ENCODE peak calls at places on chromosome 19, in four cellular contexts. P is GM12878, G is A549, J is HepG2. A is an unnamed sample.

GRCh38 chr19:17235618-17236413 is 9.8 kb downstream of the OCEL1 start:
- DNase-seq in P (no peak), G (peak; percentile 88), J (no peak), A (peak; percentile 90)

GRCh38 chr19:46919324-46919723 is 58.5 kb downstream of the ARHGAP35 start:
- DNase-seq in P (no peak), G (no peak), J (no peak), A (no peak)

GRCh38 chr19:20367811-20368294 is 197.7 kb downstream of the ZNF737 start:
- DNase-seq in P (no peak), G (no peak), J (no peak), A (no peak)

GRCh38 chr19:23409392-23410048 is 14.2 kb upstream of the ZNF91 start:
- DNase-seq in J (no peak), G (no peak), P (no peak), A (peak; percentile 32)

GRCh38 chr19:3243851-3244700 is 19.6 kb downstream of the CELF5 start:
- DNase-seq in J (peak; percentile 55), P (no peak), G (peak; percentile 49), A (no peak)

GRCh38 chr19:46621191-46622117 is 3.4 kb downstream of the PTGIR start:
- DNase-seq in G (no peak), J (no peak), P (no peak), A (peak; percentile 57)

GRCh38 chr19:7434391-7434790 is 54.4 kb downstream of the PEX11G start:
- DNase-seq in J (no peak), P (no peak), G (no peak), A (no peak)

GRCh38 chr19:48290923-48291700 is 21.2 kb downstream of the ZNF114 start:
- DNase-seq in P (no peak), J (no peak), G (peak; percentile 87), A (peak; percentile 86)

GRCh38 chr19:30340724-30341595 is 31.2 kb upstream of the ZNF536 start:
- DNase-seq in J (no peak), P (no peak), G (no peak), A (peak; percentile 58)

GRCh38 chr19:10907925-10908324 is 20.5 kb downstream of the YIPF2 start:
- DNase-seq in P (no peak), G (no peak), J (no peak), A (no peak)

GRCh38 chr19:35143231-35143715 is at the start of gene FXYD7:
- DNase-seq in J (no peak), P (no peak), G (no peak), A (peak; percentile 66)

GRCh38 chr19:47430041-47430802 is 10.9 kb upstream of the MEIS3 start:
- DNase-seq in G (no peak), P (no peak), J (no peak), A (no peak)

GRCh38 chr19:58067240-58067912 is 8.3 kb downstream of the ZNF135 start:
- DNase-seq in J (no peak), P (no peak), G (no peak), A (no peak)

GRCh38 chr19:46972301-46972700 is 47.3 kb upstream of the NPAS1 start:
- DNase-seq in J (no peak), P (no peak), G (no peak), A (no peak)

GRCh38 chr19:12840091-12841079 is 2.1 kb downstream of the MAST1 start:
- DNase-seq in G (peak; percentile 80), J (no peak), P (no peak), A (peak; percentile 90)
- TF ChIP-seq PBX3 in G (no peak), J (no peak), P (no peak), A (no peak)

GRCh38 chr19:751501-752341 is 809 bp downstream of the MISP start:
- DNase-seq in P (no peak), G (peak; percentile 90), J (peak; percentile 53), A (peak; percentile 59)
- TF ChIP-seq PBX3 in P (no peak), G (peak; percentile 31), J (no peak), A (no peak)

DNA sequence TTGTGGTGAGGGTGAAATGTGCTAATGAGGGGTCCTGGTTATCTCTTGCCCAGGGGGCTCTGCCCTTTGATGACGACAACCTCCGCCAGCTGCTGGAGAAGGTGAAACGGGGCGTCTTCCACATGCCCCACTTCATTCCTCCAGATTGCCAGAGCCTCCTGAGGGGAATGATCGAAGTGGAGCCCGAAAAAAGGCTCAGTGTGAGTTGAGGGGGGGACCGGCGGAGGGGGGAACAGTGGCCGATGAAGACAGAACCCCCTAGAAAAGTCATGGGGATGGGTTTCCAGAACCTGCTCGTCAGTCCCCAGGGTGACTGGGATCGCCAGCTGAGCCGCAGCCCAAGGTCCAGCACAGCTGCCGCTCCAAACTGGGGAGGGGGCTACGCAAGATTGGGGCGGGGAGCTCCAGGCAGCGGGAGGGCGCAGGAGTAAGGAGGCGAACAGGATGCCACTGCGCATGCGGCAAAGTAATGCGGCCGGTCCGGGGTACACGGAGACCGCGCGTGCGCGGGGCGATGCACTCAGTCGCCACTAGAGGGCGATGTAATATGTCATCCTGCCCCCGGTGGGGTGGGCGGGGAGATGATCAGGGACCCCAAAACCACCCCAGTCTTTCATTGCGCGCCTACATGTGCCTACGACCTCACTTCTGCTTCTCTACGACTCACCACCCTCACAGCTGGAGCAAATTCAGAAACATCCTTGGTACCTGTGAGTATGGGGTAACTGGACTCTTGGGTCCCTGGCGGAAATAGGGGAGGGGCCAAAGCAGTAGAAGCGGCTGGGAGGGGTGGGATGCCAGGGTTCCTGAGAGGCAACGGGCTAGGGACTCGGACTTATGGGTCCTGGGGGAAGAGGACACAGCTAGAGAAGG is 17.9 kb downstream of the BRSK1 start:
- DNase-seq in G (peak; percentile 82), P (peak; percentile 59), J (peak; percentile 68), A (peak; percentile 99)
- TF ChIP-seq PBX3 in G (no peak), P (no peak), J (no peak), A (no peak)

GRCh38 chr19:6047741-6048231 is 62.5 kb downstream of the RFX2 start:
- DNase-seq in G (peak; percentile 58), P (no peak), J (peak; percentile 70), A (peak; percentile 84)

GRCh38 chr19:6048348-6048747 is 62.0 kb downstream of the RFX2 start:
- DNase-seq in J (no peak), G (no peak), P (no peak), A (peak; percentile 52)

GRCh38 chr19:6045108-6045507 is 65.2 kb downstream of the RFX2 start:
- DNase-seq in P (no peak), G (no peak), J (no peak), A (no peak)

GRCh38 chr19:6047256-6047655 is 63.0 kb downstream of the RFX2 start:
- DNase-seq in J (no peak), G (no peak), P (no peak), A (no peak)

GRCh38 chr19:6048808-6049405 is 61.4 kb downstream of the RFX2 start:
- DNase-seq in P (peak; percentile 35), G (peak; percentile 71), J (peak; percentile 69), A (peak; percentile 91)
- TF ChIP-seq PBX3 in P (no peak), G (no peak), J (no peak), A (no peak)

GRCh38 chr19:870963-871401 is 11.5 kb downstream of the CFD start:
- DNase-seq in J (no peak), P (no peak), G (peak; percentile 60), A (peak; percentile 93)
- TF ChIP-seq PBX3 in J (no peak), P (no peak), G (no peak), A (no peak)

GRCh38 chr19:1467228-1467511 is 11.8 kb downstream of the C19orf25 start:
- DNase-seq in G (no peak), J (no peak), P (no peak), A (no peak)

GRCh38 chr19:1466461-1467227 is 12.4 kb downstream of the C19orf25 start:
- DNase-seq in G (no peak), J (no peak), P (no peak), A (no peak)

GRCh38 chr19:1466018-1466460 is 13.0 kb downstream of the C19orf25 start:
- DNase-seq in P (no peak), G (no peak), J (no peak), A (no peak)

GRCh38 chr19:1467512-1468273 is 11.3 kb downstream of the C19orf25 start:
- DNase-seq in G (no peak), J (no peak), P (no peak), A (no peak)

DNA sequence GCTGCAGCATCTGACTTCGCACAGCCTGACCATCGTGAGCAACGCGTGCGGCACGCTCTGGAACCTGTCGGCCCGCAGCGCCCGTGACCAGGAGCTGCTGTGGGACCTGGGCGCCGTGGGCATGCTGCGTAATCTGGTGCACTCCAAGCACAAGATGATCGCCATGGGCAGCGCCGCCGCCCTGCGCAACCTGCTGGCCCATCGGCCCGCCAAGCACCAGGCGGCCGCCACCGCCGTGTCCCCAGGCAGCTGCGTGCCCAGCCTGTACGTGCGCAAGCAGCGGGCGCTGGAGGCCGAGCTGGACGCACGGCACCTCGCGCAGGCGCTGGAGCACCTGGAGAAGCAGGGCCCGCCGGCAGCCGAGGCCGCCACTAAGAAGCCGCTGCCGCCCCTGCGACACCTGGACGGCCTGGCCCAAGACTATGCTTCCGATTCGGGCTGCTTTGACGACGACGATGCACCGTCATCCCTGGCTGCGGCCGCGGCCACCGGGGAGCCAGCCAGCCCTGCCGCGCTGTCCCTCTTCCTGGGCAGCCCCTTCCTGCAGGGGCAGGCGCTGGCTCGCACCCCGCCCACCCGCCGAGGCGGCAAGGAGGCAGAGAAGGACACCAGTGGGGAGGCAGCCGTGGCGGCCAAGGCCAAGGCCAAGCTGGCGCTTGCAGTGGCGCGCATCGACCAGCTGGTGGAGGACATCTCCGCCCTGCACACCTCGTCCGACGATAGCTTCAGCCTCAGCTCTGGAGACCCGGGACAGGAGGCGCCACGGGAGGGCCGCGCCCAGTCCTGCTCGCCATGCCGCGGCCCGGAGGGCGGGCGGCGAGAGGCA is 13.6 kb downstream of the C19orf25 start:
- DNase-seq in P (no peak), J (no peak), G (no peak), A (no peak)
- TF ChIP-seq PBX3 in P (no peak), J (no peak), G (no peak), A (no peak)

DNA sequence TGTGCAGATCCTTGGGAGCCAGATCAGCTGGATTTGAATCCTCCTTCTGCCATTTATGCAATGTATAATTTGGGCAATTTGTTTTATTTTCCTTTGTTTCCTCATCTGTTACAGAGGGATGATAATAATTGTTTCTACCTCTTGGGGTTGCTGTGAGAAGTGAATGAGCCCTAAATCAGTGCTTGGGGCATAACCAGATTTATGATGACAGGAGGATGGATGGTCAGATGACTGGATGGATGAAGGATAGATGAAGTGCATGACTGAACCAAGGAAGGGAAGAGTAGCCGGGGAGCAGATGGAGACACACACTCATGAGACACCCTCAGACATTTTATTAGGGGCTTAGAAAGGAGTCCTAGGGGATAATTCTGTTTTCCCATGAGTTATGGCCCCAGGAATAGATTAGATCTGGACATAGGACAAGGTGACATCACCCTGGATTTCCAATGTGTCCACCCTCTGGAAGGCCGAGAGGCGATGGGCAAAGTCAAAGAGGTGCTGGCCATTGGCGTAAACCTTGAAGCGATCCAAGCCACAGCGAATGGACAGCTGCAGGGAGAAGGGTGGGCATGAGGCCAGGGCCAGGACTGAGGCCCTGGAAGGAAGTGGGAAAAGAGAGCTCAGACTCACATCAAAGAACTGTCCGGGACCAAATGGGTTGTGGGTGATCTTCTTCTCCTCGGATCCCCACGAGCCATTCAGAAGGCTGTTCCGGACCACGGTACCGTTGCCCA is 11.2 kb downstream of the LGALS4 start:
- DNase-seq in P (no peak), G (no peak), J (no peak), A (no peak)
- TF ChIP-seq PBX3 in P (no peak), G (no peak), J (no peak), A (no peak)